ENCODE peak calls at places on chromosome 3, in ten cellular contexts. G, A, L, X, P, R, J, B, D and S are unnamed samples.
A peak's percentile ranks its signal among the peaks of the same experiment; 100 is the strongest.

GRCh38 chr3:105367063-105367405 is 325 bp downstream of the ALCAM start:
- DNase-seq in G (no peak), A (no peak), L (no peak), X (no peak), P (no peak), R (no peak), J (peak; percentile 77), B (peak; percentile 89), D (peak; percentile 47), S (peak; percentile 87)

GRCh38 chr3:40057077-40057476 is 247.7 kb downstream of the MYRIP start:
- DNase-seq in G (no peak), A (no peak), L (no peak), X (no peak), P (no peak), R (no peak), J (no peak), B (no peak), D (no peak), S (no peak)

GRCh38 chr3:129045675-129046036 is 14.9 kb upstream of the GP9 start:
- DNase-seq in G (no peak), A (peak; percentile 57), L (no peak), X (no peak), P (no peak), R (no peak), J (no peak), B (peak; percentile 84), D (no peak), S (peak; percentile 45)

GRCh38 chr3:59469948-59470723 is 420.3 kb upstream of the CFAP20DC start:
- DNase-seq in G (no peak), A (no peak), L (no peak), X (no peak), P (peak; percentile 81), R (no peak), J (no peak), B (no peak), D (no peak), S (no peak)

GRCh38 chr3:148455098-148455497 is 242.6 kb upstream of the AGTR1 start:
- DNase-seq in G (no peak), A (no peak), L (no peak), X (no peak), P (no peak), R (no peak), J (no peak), B (no peak), D (no peak), S (no peak)

GRCh38 chr3:39185959-39186691 is 6.3 kb downstream of the XIRP1 start:
- DNase-seq in G (no peak), A (no peak), L (no peak), X (no peak), P (no peak), R (no peak), J (no peak), B (no peak), D (no peak), S (no peak)

GRCh38 chr3:50418845-50419244 is 59.5 kb upstream of the TMEM115 start:
- DNase-seq in G (peak; percentile 48), A (no peak), L (peak; percentile 16), X (no peak), P (no peak), R (no peak), J (no peak), B (no peak), D (no peak), S (no peak)

GRCh38 chr3:150377601-150378466 is 30.3 kb upstream of the TSC22D2 start:
- DNase-seq in G (no peak), A (no peak), L (peak; percentile 10), X (no peak), P (no peak), R (no peak), J (no peak), B (no peak), D (no peak), S (no peak)

GRCh38 chr3:15726043-15726442 is 71.7 kb downstream of the ANKRD28 start:
- DNase-seq in G (peak; percentile 10), A (no peak), L (peak; percentile 54), X (no peak), P (peak; percentile 46), R (no peak), J (no peak), B (no peak), D (no peak), S (no peak)

GRCh38 chr3:58624550-58624949 is 42.0 kb downstream of the FAM3D start:
- DNase-seq in G (no peak), A (no peak), L (no peak), X (no peak), P (no peak), R (no peak), J (no peak), B (no peak), D (no peak), S (no peak)

GRCh38 chr3:135860761-135861160 is 104.8 kb upstream of the PPP2R3A start:
- DNase-seq in G (no peak), A (no peak), L (no peak), X (no peak), P (no peak), R (no peak), J (no peak), B (no peak), D (no peak), S (no peak)

GRCh38 chr3:110165753-110166152 is 828.4 kb upstream of the DPPA4 start:
- DNase-seq in G (peak; percentile 92), A (no peak), L (no peak), X (no peak), P (no peak), R (no peak), J (no peak), B (no peak), D (no peak), S (no peak)

GRCh38 chr3:55929154-55929869 is 442.2 kb upstream of the WNT5A start:
- DNase-seq in G (no peak), A (no peak), L (no peak), X (no peak), P (no peak), R (no peak), J (no peak), B (no peak), D (no peak), S (no peak)

GRCh38 chr3:17942856-17943255 is 200.4 kb upstream of the TBC1D5 start:
- DNase-seq in G (peak; percentile 39), A (no peak), L (no peak), X (no peak), P (peak; percentile 39), R (no peak), J (no peak), B (no peak), D (no peak), S (no peak)

GRCh38 chr3:125163739-125164601 is 48.6 kb downstream of the SLC12A8 start:
- DNase-seq in G (peak; percentile 78), A (no peak), L (no peak), X (peak; percentile 31), P (no peak), R (no peak), J (peak; percentile 75), B (no peak), D (no peak), S (peak; percentile 81)

GRCh38 chr3:150370129-150370602 is 37.9 kb upstream of the TSC22D2 start:
- DNase-seq in G (peak; percentile 96), A (peak; percentile 18), L (peak; percentile 97), X (peak; percentile 24), P (peak; percentile 96), R (peak; percentile 73), J (no peak), B (no peak), D (no peak), S (peak; percentile 59)

GRCh38 chr3:183449791-183450190 is 21.4 kb upstream of the MCF2L2 start:
- DNase-seq in G (no peak), A (no peak), L (peak; percentile 9), X (no peak), P (no peak), R (no peak), J (no peak), B (no peak), D (no peak), S (no peak)
- H3K4me3 ChIP-seq in G (no peak overlapping the region), A (peak overlapping the region; percentile 91), L (no peak overlapping the region), X (no peak overlapping the region), P (no peak overlapping the region), R (no peak overlapping the region), J (no peak overlapping the region), B (peak overlapping the region; percentile 9), D (peak overlapping the region; percentile 79), S (no peak overlapping the region)

GRCh38 chr3:179332240-179332639 is 9.4 kb downstream of the ZNF639 start:
- DNase-seq in G (no peak), A (no peak), L (no peak), X (no peak), P (no peak), R (no peak), J (no peak), B (no peak), D (no peak), S (no peak)
- H3K36me3 ChIP-seq in G (peaks cover 8% of the 10 kb centered on the region), A (peaks cover 2% of the 10 kb centered on the region), L (peaks cover 39% of the 10 kb centered on the region), X (peaks cover 19% of the 10 kb centered on the region), P (peaks cover 60% of the 10 kb centered on the region), R (no peaks in the 10 kb centered on the region), J (peaks cover 87% of the 10 kb centered on the region), B (peaks cover 100% of the 10 kb centered on the region), D (peaks cover 93% of the 10 kb centered on the region), S (peaks cover 22% of the 10 kb centered on the region)

DNA sequence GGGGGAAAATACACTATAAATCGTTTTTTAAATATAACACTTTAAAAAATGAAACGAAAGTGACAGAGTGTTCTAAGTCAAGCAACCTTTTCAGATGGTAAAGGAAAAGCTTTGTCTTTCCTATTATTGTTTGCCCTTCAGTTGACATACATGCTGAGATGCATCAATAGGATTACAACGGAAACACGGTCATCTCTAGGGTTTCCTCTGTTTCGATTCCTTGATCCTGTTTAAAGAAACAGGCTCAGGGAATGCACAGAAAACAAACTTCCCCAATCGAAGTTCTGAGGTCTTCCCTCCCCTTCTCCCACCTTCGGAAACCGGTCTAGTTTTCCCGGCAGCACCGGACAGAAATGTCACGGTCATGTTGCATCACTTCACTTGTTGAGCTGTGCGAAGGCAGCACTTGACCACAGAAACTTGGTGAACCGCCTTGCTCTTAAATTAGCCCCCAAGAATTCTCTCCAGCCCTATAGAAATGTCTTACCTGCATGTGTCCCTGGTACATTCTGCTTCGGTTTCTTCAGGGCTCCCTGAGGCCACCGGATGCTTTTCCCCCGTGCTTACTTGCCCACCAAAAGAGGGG is 552 bp downstream of the PEX5L start:
- DNase-seq in G (peak; percentile 59), A (no peak), L (no peak), X (no peak), P (no peak), R (no peak), J (no peak), B (no peak), D (no peak), S (no peak)
- H3K4me3 ChIP-seq in G (peak overlapping the region; percentile 29), A (peak overlapping the region; percentile 52), L (no peak overlapping the region), X (no peak overlapping the region), P (peak overlapping the region; percentile 72), R (no peak overlapping the region), J (peak overlapping the region; percentile 14), B (peak overlapping the region; percentile 12), D (peak overlapping the region; percentile 68), S (no peak overlapping the region)

DNA sequence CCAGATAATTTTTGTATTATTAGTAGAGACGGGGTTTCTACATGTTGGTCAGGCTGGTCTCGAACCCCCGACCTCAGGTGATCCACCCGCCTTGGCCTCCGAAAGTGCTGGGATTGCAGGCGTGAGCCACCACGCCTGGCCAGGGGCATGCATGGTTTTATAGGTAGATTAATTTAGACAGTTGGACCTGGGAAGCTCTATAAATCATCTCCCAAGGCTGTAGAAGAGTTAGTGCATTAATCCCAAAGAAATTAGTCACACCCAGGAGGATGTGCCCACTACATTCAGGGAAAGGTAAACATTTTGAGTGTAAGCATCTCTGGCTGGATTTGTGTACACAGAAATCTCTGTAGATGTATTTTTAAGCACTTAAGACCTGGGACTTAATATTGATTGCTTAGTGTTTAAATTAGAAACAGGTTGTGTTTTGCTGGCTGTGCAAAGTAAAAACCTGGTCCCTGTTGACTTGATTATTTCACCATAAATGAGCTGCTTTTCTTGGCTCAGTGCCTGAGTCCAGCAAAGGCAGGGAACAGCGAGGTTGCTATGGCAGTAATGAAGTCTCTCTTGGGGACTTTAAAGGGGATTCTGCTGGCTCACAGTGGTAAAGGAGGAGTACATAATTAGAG is 19.2 kb downstream of the EXOSC7 start:
- DNase-seq in G (no peak), A (peak; percentile 25), L (peak; percentile 58), X (no peak), P (no peak), R (peak; percentile 49), J (no peak), B (no peak), D (peak; percentile 74), S (peak; percentile 47)
- H3K36me3 ChIP-seq in G (peaks cover 5% of the 10 kb centered on the region), A (peaks cover 4% of the 10 kb centered on the region), L (peaks cover 16% of the 10 kb centered on the region), X (peaks cover 26% of the 10 kb centered on the region), P (peaks cover 20% of the 10 kb centered on the region), R (no peaks in the 10 kb centered on the region), J (peaks cover 61% of the 10 kb centered on the region), B (peaks cover 80% of the 10 kb centered on the region), D (peaks cover 18% of the 10 kb centered on the region), S (no peaks in the 10 kb centered on the region)